ENCODE peak calls at places on chromosomes 13 and 19, in five cellular contexts. I, B, R, G and V are unnamed samples. For H3K27me3, the result is how much of the 10 kb centered on the place peaks cover.

GRCh38 chr13:96444676-96445075 is 354.8 kb downstream of the HS6ST3 start:
- DNase-seq in B (no peak), I (no peak), G (no peak), R (no peak), V (no peak)

GRCh38 chr13:30115257-30115600 is 192.1 kb downstream of the KATNAL1 start:
- DNase-seq in I (no peak), R (no peak), B (no peak), G (no peak), V (no peak)

GRCh38 chr19:14085309-14085995 is at the start of gene C19orf67:
- DNase-seq in I (no peak), R (no peak), B (no peak), G (no peak), V (no peak)

GRCh38 chr19:29934781-29935180 is 7.3 kb upstream of the URI1 start:
- DNase-seq in R (no peak), G (no peak), I (no peak), B (no peak), V (no peak)

GRCh38 chr13:95049772-95050171 is 251.5 kb downstream of the ABCC4 start:
- DNase-seq in B (no peak), G (no peak), I (no peak), R (no peak), V (no peak)

GRCh38 chr19:29013325-29013724 is 199.6 kb downstream of the UQCRFS1 start:
- DNase-seq in I (no peak), R (no peak), B (no peak), G (no peak), V (no peak)

GRCh38 chr13:109654341-109655205 is 131.8 kb downstream of the IRS2 start:
- DNase-seq in B (no peak), R (no peak), G (no peak), I (no peak), V (no peak)

GRCh38 chr13:63636231-63636993 is 2220.8 kb upstream of the PCDH20 start:
- DNase-seq in I (no peak), G (no peak), B (no peak), R (no peak), V (no peak)

DNA sequence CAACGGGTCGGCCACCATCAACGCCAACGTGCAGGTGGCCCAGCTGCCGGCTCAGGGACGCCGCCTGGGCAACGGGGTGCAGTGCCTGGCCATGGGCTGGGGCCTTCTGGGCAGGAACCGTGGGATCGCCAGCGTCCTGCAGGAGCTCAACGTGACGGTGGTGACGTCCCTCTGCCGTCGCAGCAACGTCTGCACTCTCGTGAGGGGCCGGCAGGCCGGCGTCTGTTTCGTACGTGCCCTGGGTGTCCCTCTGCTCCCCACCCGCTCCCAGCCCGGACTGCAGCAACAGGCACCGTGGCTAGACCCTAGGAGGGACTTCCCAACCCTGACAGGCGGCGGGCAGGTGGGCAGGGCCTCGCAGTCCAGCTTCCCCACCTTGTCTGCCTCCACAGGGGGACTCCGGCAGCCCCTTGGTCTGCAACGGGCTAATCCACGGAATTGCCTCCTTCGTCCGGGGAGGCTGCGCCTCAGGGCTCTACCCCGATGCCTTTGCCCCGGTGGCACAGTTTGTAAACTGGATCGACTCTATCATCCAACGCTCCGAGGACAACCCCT is 3.5 kb downstream of the ELANE start:
- DNase-seq in B (no peak), I (no peak), R (no peak), G (no peak), V (no peak)
- H3K27me3 ChIP-seq in B (under half), I (under half), R (under half), G (under half), V (under half)

GRCh38 chr19:40552848-40553247 is 23.8 kb upstream of the SHKBP1 start:
- DNase-seq in R (no peak), G (no peak), I (no peak), B (no peak), V (no peak)

GRCh38 chr19:40550951-40551350 is 25.7 kb upstream of the SHKBP1 start:
- DNase-seq in I (no peak), G (no peak), B (no peak), R (no peak), V (no peak)

GRCh38 chr19:40555978-40556689 is 20.5 kb upstream of the SHKBP1 start:
- DNase-seq in B (no peak), I (no peak), G (no peak), R (no peak), V (no peak)

GRCh38 chr19:40556953-40557530 is 19.6 kb upstream of the SHKBP1 start:
- DNase-seq in R (no peak), I (no peak), G (no peak), B (no peak), V (no peak)

GRCh38 chr19:40553885-40554857 is 22.5 kb upstream of the SHKBP1 start:
- DNase-seq in G (no peak), I (no peak), R (no peak), B (no peak), V (no peak)
- H3K27me3 ChIP-seq in G (under half), I (half or more), R (under half), B (under half), V (under half)

GRCh38 chr13:28031220-28031903 is 42.9 kb upstream of the URAD start:
- DNase-seq in B (no peak), R (no peak), G (no peak), I (peak), V (no peak)
- H3K27me3 ChIP-seq in B (under half), R (under half), G (under half), I (under half), V (under half)

DNA sequence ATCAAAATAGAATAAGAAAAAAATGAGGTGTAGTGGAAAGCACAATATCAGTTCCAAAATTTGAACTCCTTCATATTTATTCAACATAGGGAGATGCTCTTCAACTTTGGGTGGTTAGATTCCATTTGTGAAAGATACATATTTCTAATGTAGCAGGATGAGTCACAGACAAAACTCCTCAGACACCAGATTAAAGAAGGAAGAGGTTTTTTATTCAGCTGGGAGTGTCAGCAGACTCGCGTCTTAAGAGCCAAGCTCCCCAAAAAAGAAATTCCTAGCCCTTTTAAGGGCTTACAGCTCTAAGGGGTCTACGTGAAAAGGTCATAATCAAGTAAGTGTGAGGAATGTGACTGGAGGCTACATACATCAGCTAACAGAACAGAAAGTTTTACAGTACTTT is 6.8 kb upstream of the ZNF765 start:
- DNase-seq in G (no peak), R (no peak), I (no peak), B (no peak), V (no peak)
- H3K27me3 ChIP-seq in G (under half), R (under half), I (under half), B (under half), V (under half)

GRCh38 chr13:87674143-87674772 is 3.1 kb downstream of the SLITRK5 start:
- DNase-seq in B (no peak), I (no peak), R (no peak), G (no peak), V (no peak)
- H3K27me3 ChIP-seq in B (under half), I (half or more), R (under half), G (under half), V (under half)

GRCh38 chr19:11710313-11710712 is 28.4 kb downstream of the ZNF823 start:
- DNase-seq in I (no peak), B (no peak), R (no peak), G (no peak), V (no peak)

GRCh38 chr19:11705474-11705873 is 33.3 kb downstream of the ZNF823 start:
- DNase-seq in I (no peak), G (no peak), R (no peak), B (no peak), V (no peak)

GRCh38 chr19:11708457-11708856 is 30.3 kb downstream of the ZNF823 start:
- DNase-seq in I (no peak), R (no peak), G (no peak), B (no peak), V (no peak)
- H3K27me3 ChIP-seq in I (under half), R (under half), G (under half), B (under half), V (under half)

DNA sequence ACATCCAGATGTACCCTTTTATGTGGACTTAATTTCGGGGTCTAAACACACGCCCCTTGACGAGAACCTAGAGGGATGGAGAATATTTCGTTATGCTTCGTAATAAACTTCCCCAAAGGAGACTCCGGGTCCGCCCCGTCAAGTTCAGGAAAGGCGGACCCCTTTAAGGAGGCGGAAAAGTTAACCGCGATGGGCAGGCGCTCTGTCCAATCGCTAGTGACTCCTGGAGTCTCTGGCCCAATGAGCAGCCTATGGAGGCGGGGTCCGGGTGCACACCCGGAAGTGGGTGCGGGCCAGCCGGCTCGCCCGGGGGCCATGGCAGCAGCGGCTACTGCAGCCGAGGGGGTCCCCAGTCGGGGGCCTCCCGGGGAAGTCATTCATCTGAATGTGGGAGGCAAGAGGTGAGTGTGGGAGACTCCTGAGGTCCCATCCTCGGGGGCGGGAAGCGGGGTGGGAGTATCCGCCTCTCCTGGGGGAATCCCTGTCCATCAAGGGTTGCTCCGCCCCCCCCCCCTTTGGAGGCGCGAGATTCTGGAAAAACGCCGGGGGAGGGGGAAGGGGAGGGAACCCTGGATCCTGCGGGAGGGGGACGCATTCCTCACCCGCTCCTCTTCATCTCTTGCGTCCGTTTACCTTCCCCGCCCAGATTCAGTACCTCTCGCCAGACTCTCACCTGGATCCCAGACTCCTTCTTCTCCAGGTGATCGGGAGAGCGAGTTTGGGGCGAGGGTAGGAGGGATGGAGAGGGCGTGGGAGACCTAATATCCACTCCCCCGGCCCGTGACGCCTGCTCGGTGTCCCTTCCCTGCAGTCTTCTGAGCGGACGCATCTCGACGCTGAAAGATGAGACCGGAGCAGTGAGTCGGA is at the start of gene SHKBP1:
- DNase-seq in I (peak), R (peak), B (peak), G (peak), V (peak)
- H3K27me3 ChIP-seq in I (under half), R (under half), B (under half), G (under half), V (under half)

DNA sequence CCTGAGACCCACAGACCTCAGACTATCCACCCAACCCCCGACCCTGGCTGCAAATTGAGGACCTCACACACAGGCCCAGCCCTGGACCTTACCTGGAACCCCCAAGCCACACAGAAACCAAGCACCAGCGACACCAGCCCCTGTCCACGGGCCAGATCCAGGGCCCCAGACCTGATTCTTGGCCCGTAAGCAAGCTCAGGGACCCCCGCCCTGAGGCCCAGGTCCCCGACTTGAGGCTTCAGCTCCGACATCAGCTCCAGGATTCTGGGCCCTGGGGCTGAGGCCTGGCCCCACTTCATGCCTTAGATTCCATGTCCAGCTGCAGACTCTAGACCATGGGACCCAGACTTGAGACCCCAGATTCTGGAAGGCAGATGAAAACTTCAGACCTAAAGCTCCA is 6.3 kb downstream of the TTYH1 start:
- DNase-seq in G (no peak), B (no peak), R (no peak), I (no peak), V (no peak)
- H3K27me3 ChIP-seq in G (under half), B (under half), R (under half), I (half or more), V (under half)